ENCODE peak calls at places on chromosomes 5 and 9, in ten cellular contexts. T is adrenal gland; V is stomach; J is sigmoid colon; Z is cardiac muscle cell; F is left ventricle myocardium inferior; O is astrocyte; G is endothelial cell of umbilical vein; E is naive thymus-derived CD4-positive, alpha-beta T cell; B is kidney epithelial cell. Q is an unnamed sample. For H3K36me3, the result is how much of the 10 kb centered on the place peaks cover.

GRCh38 chr9:112037281-112038016 is 137.6 kb downstream of the SUSD1 start:
- DNase-seq in T (no peak), V (no peak), J (no peak), Z (no peak), F (no peak), O (peak), G (no peak), E (peak), B (no peak), Q (peak)

GRCh38 chr9:113468716-113469448 is 5.4 kb downstream of the RGS3 start:
- DNase-seq in T (peak), V (no peak), J (peak), Z (no peak), F (peak), O (no peak), G (no peak), E (no peak), B (no peak), Q (no peak)

GRCh38 chr5:171418982-171419662 is at the start of gene FGF18:
- DNase-seq in T (no peak), V (peak), J (no peak), Z (peak), F (peak), O (peak), G (peak), E (no peak), B (no peak), Q (peak)

GRCh38 chr5:139651863-139652787 is 4.0 kb downstream of the CXXC5 start:
- DNase-seq in T (peak), V (peak), J (peak), Z (peak), F (peak), O (peak), G (peak), E (no peak), B (peak), Q (peak)

GRCh38 chr5:64180661-64181343 is 15.2 kb downstream of the RNF180 start:
- DNase-seq in T (peak), V (no peak), J (no peak), Z (no peak), F (no peak), O (peak), G (peak), E (no peak), B (no peak), Q (no peak)

GRCh38 chr5:59793000-59793399 is 100.5 kb downstream of the PDE4D start:
- DNase-seq in T (no peak), V (no peak), J (peak), Z (no peak), F (peak), O (peak), G (no peak), E (no peak), B (peak), Q (no peak)

GRCh38 chr5:6484899-6485298 is 36.2 kb downstream of the UBE2QL1 start:
- DNase-seq in T (no peak), V (peak), J (no peak), Z (no peak), F (no peak), O (no peak), G (no peak), E (no peak), B (no peak), Q (no peak)

GRCh38 chr5:2007906-2008437 is 125.2 kb upstream of the IRX4 start:
- DNase-seq in T (no peak), V (no peak), J (peak), Z (peak), F (peak), O (no peak), G (no peak), E (no peak), B (no peak), Q (no peak)

GRCh38 chr5:65535529-65535987 is 27.4 kb downstream of the CENPK start:
- DNase-seq in T (no peak), V (no peak), J (no peak), Z (no peak), F (no peak), O (peak), G (no peak), E (no peak), B (no peak), Q (no peak)

GRCh38 chr5:65544473-65544872 is 18.5 kb downstream of the CENPK start:
- DNase-seq in T (no peak), V (no peak), J (no peak), Z (no peak), F (no peak), O (no peak), G (no peak), E (no peak), B (no peak), Q (no peak)

DNA sequence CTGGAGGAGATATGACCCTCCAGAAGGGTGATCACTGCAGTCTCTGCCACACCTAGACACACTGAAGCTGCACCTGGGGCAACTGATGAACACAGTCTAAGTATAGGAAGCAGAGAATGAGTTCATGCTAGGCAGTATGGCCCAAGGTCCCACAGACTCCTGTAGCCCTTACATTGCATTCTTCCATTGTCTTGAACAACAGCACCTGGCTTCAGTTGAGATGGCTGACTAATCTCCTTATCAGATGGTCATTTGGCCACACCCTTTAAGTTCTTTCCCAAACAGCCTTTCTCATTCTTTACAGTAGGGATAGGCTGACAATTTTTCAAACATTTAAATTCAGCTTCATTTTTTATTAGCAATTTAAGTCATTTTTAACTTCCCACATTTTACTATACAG is 23.1 kb downstream of the CENPK start:
- DNase-seq in T (no peak), V (no peak), J (no peak), Z (no peak), F (no peak), O (peak), G (no peak), E (no peak), B (no peak), Q (no peak)
- H3K36me3 ChIP-seq in T (under half), V (under half), J (under half), Z (under half), F (under half), O (under half), G (under half), E (under half), B (under half), Q (under half)

GRCh38 chr9:137505421-137506140 is 44.6 kb downstream of the PNPLA7 start:
- DNase-seq in T (no peak), V (no peak), J (peak), Z (no peak), F (no peak), O (no peak), G (no peak), E (no peak), B (no peak), Q (no peak)
- H3K4me3 ChIP-seq in T (no peak), V (no peak), J (no peak), Z (no peak), F (no peak), O (no peak), G (no peak), E (no peak), B (no peak), Q (no peak)

DNA sequence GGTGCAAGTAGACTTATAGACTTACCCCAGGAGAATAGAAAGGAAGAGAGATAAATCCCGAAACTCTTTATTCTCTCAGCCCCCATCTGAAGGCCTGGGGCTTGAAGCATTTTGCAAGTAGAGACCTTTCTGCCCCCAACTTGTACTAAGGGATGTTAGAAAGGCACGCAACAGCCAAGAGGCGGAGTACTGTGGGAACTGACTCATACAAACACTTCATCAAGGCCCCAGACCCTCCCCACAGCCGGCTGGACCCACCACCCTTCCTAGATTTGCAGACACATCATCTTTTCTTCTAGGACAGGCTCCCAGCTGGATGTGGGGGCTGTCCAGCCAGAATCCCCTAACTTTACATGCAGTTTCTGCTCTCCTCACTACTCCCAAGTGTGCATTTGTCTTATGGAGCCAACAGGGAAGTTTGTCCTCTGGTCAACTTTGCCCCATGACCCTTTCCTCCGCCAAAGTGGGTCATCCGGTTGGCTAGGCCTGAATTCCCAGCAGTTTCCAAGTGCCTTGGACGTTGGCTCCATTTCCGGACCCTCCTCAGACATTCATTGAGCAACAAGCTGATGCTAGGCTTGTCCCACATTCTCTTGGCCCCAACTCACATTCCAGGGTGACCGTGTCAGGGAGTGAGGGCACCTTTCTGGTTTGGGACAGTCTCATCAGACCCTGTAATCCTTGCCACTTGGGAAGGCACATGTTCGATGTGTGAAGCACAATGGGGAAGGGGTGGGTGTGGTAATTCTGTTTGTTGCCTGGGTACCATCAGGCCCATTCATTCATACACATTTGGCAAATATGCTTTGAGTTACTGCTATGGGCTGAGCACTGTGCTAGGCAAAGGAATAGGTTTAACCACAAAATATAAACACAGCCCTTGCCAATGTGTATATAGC is 64.6 kb downstream of the ABLIM3 start:
- DNase-seq in T (peak), V (no peak), J (no peak), Z (no peak), F (peak), O (peak), G (no peak), E (no peak), B (no peak), Q (no peak)
- H3K36me3 ChIP-seq in T (under half), V (under half), J (under half), Z (under half), F (half or more), O (under half), G (under half), E (under half), B (under half), Q (under half)

GRCh38 chr9:68704498-68704803 is 589 bp upstream of the PIP5K1B start:
- DNase-seq in T (no peak), V (no peak), J (peak), Z (peak), F (no peak), O (no peak), G (no peak), E (no peak), B (no peak), Q (no peak)
- H3K4me3 ChIP-seq in T (peak), V (peak), J (peak), Z (peak), F (peak), O (no peak), G (no peak), E (no peak), B (no peak), Q (peak)

DNA sequence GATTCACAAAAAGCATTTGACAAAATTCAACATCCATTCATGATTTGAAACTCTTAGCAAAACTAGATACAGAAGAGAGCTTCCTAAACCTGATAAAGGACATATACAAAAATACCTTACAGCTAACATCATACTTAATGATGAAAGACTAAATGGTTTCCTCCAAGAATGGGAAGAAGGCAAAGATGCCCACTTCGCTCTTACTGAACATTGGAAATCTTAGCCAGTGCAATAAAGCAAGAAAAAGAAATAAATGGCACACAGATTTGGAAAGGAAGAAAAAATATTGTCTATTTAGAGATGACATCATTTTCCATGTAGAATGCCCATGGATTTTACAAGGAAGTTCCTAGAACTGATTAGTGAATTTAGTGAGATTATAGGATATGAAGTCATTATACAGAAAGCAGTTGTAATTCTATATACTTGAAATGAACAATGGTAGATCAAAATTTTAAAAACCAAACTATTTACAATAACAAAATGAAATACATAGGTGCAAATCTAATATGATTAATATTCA is 64.4 kb downstream of the NAA35 start:
- DNase-seq in T (no peak), V (no peak), J (no peak), Z (no peak), F (no peak), O (no peak), G (no peak), E (no peak), B (no peak), Q (no peak)
- H3K36me3 ChIP-seq in T (under half), V (half or more), J (under half), Z (under half), F (half or more), O (under half), G (under half), E (under half), B (under half), Q (under half)

DNA sequence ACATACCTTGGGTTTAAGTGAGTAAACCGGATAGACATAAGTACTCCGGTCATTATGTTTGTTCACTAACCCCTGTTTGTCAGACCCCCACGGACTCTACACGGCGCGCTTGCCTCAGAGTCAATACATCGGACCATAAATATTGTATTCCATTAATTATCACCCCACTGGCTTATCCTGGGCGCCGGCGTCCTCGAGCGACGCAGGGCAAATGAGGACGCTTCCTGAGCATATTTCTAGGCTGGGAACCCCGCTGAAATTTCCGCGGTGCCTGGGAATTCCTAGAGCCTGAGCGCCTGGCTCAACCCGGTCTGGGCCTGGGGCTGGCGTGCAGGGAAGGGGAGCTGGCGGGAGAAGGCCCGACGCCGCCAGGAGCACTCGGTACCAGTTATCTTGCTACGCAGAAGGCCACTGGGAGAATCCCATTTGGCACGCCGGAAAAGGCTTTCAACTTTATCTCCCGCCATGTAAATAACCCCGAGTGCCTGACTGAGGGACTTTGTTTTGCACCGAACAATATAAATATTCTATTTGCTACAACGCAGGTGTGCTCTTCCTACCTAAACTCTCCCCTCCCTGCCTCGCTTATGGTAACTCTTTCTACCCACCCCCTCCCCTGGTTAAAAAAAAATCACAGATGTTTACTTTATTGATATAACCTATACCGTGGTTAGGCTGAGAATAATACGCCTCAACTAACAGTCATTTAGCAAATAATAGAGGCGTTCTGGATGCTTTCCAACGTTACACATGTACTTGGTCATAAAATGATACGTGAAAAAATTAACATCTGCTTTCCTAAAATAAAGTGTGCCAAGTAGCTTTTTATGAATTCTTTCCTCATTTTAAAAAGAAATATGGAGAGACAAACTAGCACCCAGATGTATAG is 19.5 kb downstream of the NR2F1 start:
- DNase-seq in T (no peak), V (no peak), J (no peak), Z (peak), F (no peak), O (no peak), G (no peak), E (no peak), B (no peak), Q (no peak)
- H3K4me3 ChIP-seq in T (no peak), V (no peak), J (no peak), Z (no peak), F (no peak), O (peak), G (no peak), E (no peak), B (no peak), Q (no peak)

GRCh38 chr9:129718647-129719046 is 34.2 kb downstream of the PTGES start:
- DNase-seq in T (no peak), V (no peak), J (no peak), Z (no peak), F (no peak), O (no peak), G (no peak), E (no peak), B (no peak), Q (no peak)
- H3K36me3 ChIP-seq in T (under half), V (under half), J (under half), Z (under half), F (under half), O (under half), G (under half), E (under half), B (under half), Q (under half)

GRCh38 chr5:102795546-102795945 is 40.4 kb downstream of the PAM start:
- DNase-seq in T (no peak), V (no peak), J (no peak), Z (no peak), F (no peak), O (no peak), G (no peak), E (no peak), B (no peak), Q (no peak)

GRCh38 chr5:102794677-102795331 is 39.7 kb downstream of the PAM start:
- DNase-seq in T (peak), V (no peak), J (no peak), Z (no peak), F (no peak), O (no peak), G (no peak), E (no peak), B (no peak), Q (no peak)

GRCh38 chr5:102797485-102797884 is 42.4 kb downstream of the PAM start:
- DNase-seq in T (no peak), V (no peak), J (no peak), Z (no peak), F (no peak), O (no peak), G (no peak), E (no peak), B (no peak), Q (no peak)

GRCh38 chr5:102796481-102796880 is 41.4 kb downstream of the PAM start:
- DNase-seq in T (no peak), V (no peak), J (no peak), Z (no peak), F (no peak), O (no peak), G (no peak), E (no peak), B (no peak), Q (no peak)

GRCh38 chr5:102796014-102796413 is 40.9 kb downstream of the PAM start:
- DNase-seq in T (no peak), V (no peak), J (no peak), Z (no peak), F (no peak), O (no peak), G (no peak), E (no peak), B (no peak), Q (no peak)
- H3K4me3 ChIP-seq in T (no peak), V (no peak), J (no peak), Z (no peak), F (peak), O (no peak), G (no peak), E (no peak), B (no peak), Q (no peak)

DNA sequence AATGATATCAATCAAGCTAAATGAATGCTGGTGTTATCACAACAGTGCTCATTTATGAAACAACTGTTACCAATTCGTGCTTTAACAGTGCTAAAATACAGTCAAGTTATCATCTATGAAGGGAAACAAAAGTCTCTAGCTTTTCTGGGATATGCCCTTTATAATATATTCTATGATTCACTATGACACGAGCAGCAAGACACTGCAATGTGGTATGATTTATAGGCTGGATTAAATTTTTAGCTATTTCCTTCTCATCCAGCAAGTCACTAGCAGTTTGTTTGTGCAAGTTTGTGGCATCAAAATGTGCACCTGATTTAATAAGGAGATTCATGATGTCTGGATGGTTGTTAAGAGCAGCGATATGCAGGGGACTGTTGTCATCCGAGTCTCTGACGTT is 20.4 kb downstream of the FEM1C start:
- DNase-seq in T (no peak), V (no peak), J (no peak), Z (no peak), F (no peak), O (no peak), G (no peak), E (no peak), B (no peak), Q (no peak)
- H3K36me3 ChIP-seq in T (under half), V (under half), J (under half), Z (under half), F (under half), O (under half), G (under half), E (under half), B (under half), Q (under half)